ENCODE peak calls at places on chromosome 17, in five cellular contexts. J, C, S, Z and A are unnamed samples.

GRCh38 chr17:4711671-4712111 is 1.3 kb downstream of the ARRB2 start:
- DNase-seq in J (peak; percentile 94), C (no peak), S (no peak), Z (no peak), A (no peak)

GRCh38 chr17:75238684-75239191 is 22.7 kb downstream of the GGA3 start:
- DNase-seq in J (peak; percentile 61), C (peak; percentile 19), S (no peak), Z (peak; percentile 75), A (peak; percentile 68)

GRCh38 chr17:13513039-13513405 is 88.7 kb downstream of the HS3ST3A1 start:
- DNase-seq in J (no peak), C (no peak), S (no peak), Z (peak; percentile 27), A (peak; percentile 30)

GRCh38 chr17:2192367-2193028 is 111.1 kb downstream of the SMG6 start:
- DNase-seq in J (peak; percentile 86), C (peak; percentile 47), S (no peak), Z (peak; percentile 95), A (peak; percentile 99)

GRCh38 chr17:80836971-80837481 is 154.6 kb upstream of the CHMP6 start:
- DNase-seq in J (no peak), C (no peak), S (no peak), Z (no peak), A (no peak)

GRCh38 chr17:81722184-81723120 is 10.4 kb downstream of the SLC25A10 start:
- DNase-seq in J (no peak), C (no peak), S (no peak), Z (no peak), A (peak; percentile 11)

GRCh38 chr17:37648555-37648954 is 5.3 kb upstream of the DDX52 start:
- DNase-seq in J (peak; percentile 26), C (no peak), S (no peak), Z (peak; percentile 88), A (peak; percentile 75)

GRCh38 chr17:38465420-38466345 is 37.4 kb downstream of the ARHGAP23 start:
- DNase-seq in J (no peak), C (no peak), S (no peak), Z (no peak), A (no peak)

GRCh38 chr17:74919440-74920305 is 3.4 kb downstream of the USH1G start:
- DNase-seq in J (no peak), C (no peak), S (no peak), Z (no peak), A (no peak)

GRCh38 chr17:6435968-6436367 is 1.0 kb upstream of the AIPL1 start:
- DNase-seq in J (peak; percentile 62), C (peak; percentile 22), S (no peak), Z (peak; percentile 64), A (peak; percentile 55)

GRCh38 chr17:16443390-16444257 is 28.3 kb downstream of the TRPV2 start:
- DNase-seq in J (peak; percentile 39), C (no peak), S (no peak), Z (no peak), A (no peak)

GRCh38 chr17:78407387-78407990 is 29.0 kb downstream of the PGS1 start:
- DNase-seq in J (peak; percentile 58), C (no peak), S (no peak), Z (peak; percentile 60), A (no peak)

GRCh38 chr17:28688481-28688880 is 23.2 kb downstream of the PROCA1 start:
- DNase-seq in J (no peak), C (no peak), S (no peak), Z (no peak), A (no peak)

GRCh38 chr17:67879662-67880061 is 54.4 kb downstream of the BPTF start:
- DNase-seq in J (no peak), C (no peak), S (no peak), Z (no peak), A (no peak)

GRCh38 chr17:4124994-4125393 is 17.8 kb downstream of the ZZEF1 start:
- DNase-seq in J (no peak), C (no peak), S (no peak), Z (no peak), A (no peak)

GRCh38 chr17:39687101-39687545 is 734 bp downstream of the PGAP3 start:
- DNase-seq in J (no peak), C (no peak), S (no peak), Z (no peak), A (no peak)

GRCh38 chr17:55421179-55421934 is at the start of gene MMD:
- DNase-seq in J (no peak), C (no peak), S (peak; percentile 39), Z (peak; percentile 45), A (no peak)